ENCODE peak calls at places on chromosomes 12 and 14, in seven cellular contexts. One of them, this sample, is unnamed.

GRCh38 chr12:15662983-15663659 is 126.1 kb downstream of the EPS8 start:
- DNase-seq in stimulated activated CD8-positive, alpha-beta memory T cell treated with anti-CD3 and anti-CD28 coated beads, Interleukin-15, amount 100 ng/mL, for 48 hours: no peak
- DNase-seq in CD4-positive, CD25-positive, alpha-beta regulatory T cell: no peak
- DNase-seq in spleen: no peak
- DNase-seq in activated naive CD4-positive, alpha-beta T cell: no peak
- DNase-seq in central memory CD4-positive, alpha-beta T cell: no peak
- DNase-seq in GM13976: no peak
- DNase-seq in this sample: no peak

GRCh38 chr12:122106891-122107660 is 28.5 kb downstream of the MLXIP start:
- DNase-seq in stimulated activated CD8-positive, alpha-beta memory T cell treated with anti-CD3 and anti-CD28 coated beads, Interleukin-15, amount 100 ng/mL, for 48 hours: no peak
- DNase-seq in CD4-positive, CD25-positive, alpha-beta regulatory T cell: no peak
- DNase-seq in spleen: no peak
- DNase-seq in activated naive CD4-positive, alpha-beta T cell: no peak
- DNase-seq in central memory CD4-positive, alpha-beta T cell: no peak
- DNase-seq in GM13976: no peak
- DNase-seq in this sample: no peak

GRCh38 chr12:131782061-131782460 is 46.1 kb upstream of the MMP17 start:
- DNase-seq in stimulated activated CD8-positive, alpha-beta memory T cell treated with anti-CD3 and anti-CD28 coated beads, Interleukin-15, amount 100 ng/mL, for 48 hours: no peak
- DNase-seq in CD4-positive, CD25-positive, alpha-beta regulatory T cell: no peak
- DNase-seq in spleen: no peak
- DNase-seq in activated naive CD4-positive, alpha-beta T cell: no peak
- DNase-seq in central memory CD4-positive, alpha-beta T cell: no peak
- DNase-seq in GM13976: no peak
- DNase-seq in this sample: no peak

GRCh38 chr12:123115409-123116111 is 35.3 kb downstream of the PITPNM2 start:
- DNase-seq in stimulated activated CD8-positive, alpha-beta memory T cell treated with anti-CD3 and anti-CD28 coated beads, Interleukin-15, amount 100 ng/mL, for 48 hours: no peak
- DNase-seq in CD4-positive, CD25-positive, alpha-beta regulatory T cell: peak
- DNase-seq in spleen: no peak
- DNase-seq in activated naive CD4-positive, alpha-beta T cell: no peak
- DNase-seq in central memory CD4-positive, alpha-beta T cell: no peak
- DNase-seq in GM13976: no peak
- DNase-seq in this sample: peak

GRCh38 chr12:122726056-122726558 is 4.5 kb downstream of the HCAR1 start:
- DNase-seq in stimulated activated CD8-positive, alpha-beta memory T cell treated with anti-CD3 and anti-CD28 coated beads, Interleukin-15, amount 100 ng/mL, for 48 hours: no peak
- DNase-seq in CD4-positive, CD25-positive, alpha-beta regulatory T cell: no peak
- DNase-seq in spleen: no peak
- DNase-seq in activated naive CD4-positive, alpha-beta T cell: no peak
- DNase-seq in central memory CD4-positive, alpha-beta T cell: no peak
- DNase-seq in GM13976: no peak
- DNase-seq in this sample: no peak

GRCh38 chr14:64502476-64503183 is 1.0 kb downstream of the ZBTB25 start:
- DNase-seq in stimulated activated CD8-positive, alpha-beta memory T cell treated with anti-CD3 and anti-CD28 coated beads, Interleukin-15, amount 100 ng/mL, for 48 hours: no peak
- DNase-seq in CD4-positive, CD25-positive, alpha-beta regulatory T cell: no peak
- DNase-seq in spleen: peak
- DNase-seq in activated naive CD4-positive, alpha-beta T cell: no peak
- DNase-seq in central memory CD4-positive, alpha-beta T cell: peak
- DNase-seq in GM13976: no peak
- DNase-seq in this sample: no peak

GRCh38 chr14:86596024-86596423 is 1066.1 kb downstream of the FLRT2 start:
- DNase-seq in stimulated activated CD8-positive, alpha-beta memory T cell treated with anti-CD3 and anti-CD28 coated beads, Interleukin-15, amount 100 ng/mL, for 48 hours: no peak
- DNase-seq in CD4-positive, CD25-positive, alpha-beta regulatory T cell: no peak
- DNase-seq in spleen: no peak
- DNase-seq in activated naive CD4-positive, alpha-beta T cell: no peak
- DNase-seq in central memory CD4-positive, alpha-beta T cell: no peak
- DNase-seq in GM13976: no peak
- DNase-seq in this sample: peak

GRCh38 chr12:30622509-30622908 is 73.2 kb downstream of the IPO8 start:
- DNase-seq in stimulated activated CD8-positive, alpha-beta memory T cell treated with anti-CD3 and anti-CD28 coated beads, Interleukin-15, amount 100 ng/mL, for 48 hours: no peak
- DNase-seq in CD4-positive, CD25-positive, alpha-beta regulatory T cell: no peak
- DNase-seq in spleen: no peak
- DNase-seq in activated naive CD4-positive, alpha-beta T cell: no peak
- DNase-seq in central memory CD4-positive, alpha-beta T cell: no peak
- DNase-seq in GM13976: peak
- DNase-seq in this sample: peak

GRCh38 chr12:14313379-14313778 is 52.1 kb upstream of the ATF7IP start:
- DNase-seq in stimulated activated CD8-positive, alpha-beta memory T cell treated with anti-CD3 and anti-CD28 coated beads, Interleukin-15, amount 100 ng/mL, for 48 hours: no peak
- DNase-seq in CD4-positive, CD25-positive, alpha-beta regulatory T cell: no peak
- DNase-seq in spleen: no peak
- DNase-seq in activated naive CD4-positive, alpha-beta T cell: no peak
- DNase-seq in central memory CD4-positive, alpha-beta T cell: no peak
- DNase-seq in GM13976: no peak
- DNase-seq in this sample: no peak

GRCh38 chr12:47218191-47218654 is 138.5 kb upstream of the AMIGO2 start:
- DNase-seq in stimulated activated CD8-positive, alpha-beta memory T cell treated with anti-CD3 and anti-CD28 coated beads, Interleukin-15, amount 100 ng/mL, for 48 hours: no peak
- DNase-seq in CD4-positive, CD25-positive, alpha-beta regulatory T cell: no peak
- DNase-seq in spleen: no peak
- DNase-seq in activated naive CD4-positive, alpha-beta T cell: no peak
- DNase-seq in central memory CD4-positive, alpha-beta T cell: peak
- DNase-seq in GM13976: no peak
- DNase-seq in this sample: no peak

GRCh38 chr12:42145197-42145549 is 499 bp upstream of the GXYLT1 start:
- DNase-seq in stimulated activated CD8-positive, alpha-beta memory T cell treated with anti-CD3 and anti-CD28 coated beads, Interleukin-15, amount 100 ng/mL, for 48 hours: no peak
- DNase-seq in CD4-positive, CD25-positive, alpha-beta regulatory T cell: no peak
- DNase-seq in spleen: no peak
- DNase-seq in activated naive CD4-positive, alpha-beta T cell: no peak
- DNase-seq in central memory CD4-positive, alpha-beta T cell: no peak
- DNase-seq in GM13976: no peak
- DNase-seq in this sample: no peak

GRCh38 chr14:21965042-21965441 is 291.4 kb upstream of the OR4E1 start:
- DNase-seq in stimulated activated CD8-positive, alpha-beta memory T cell treated with anti-CD3 and anti-CD28 coated beads, Interleukin-15, amount 100 ng/mL, for 48 hours: peak
- DNase-seq in CD4-positive, CD25-positive, alpha-beta regulatory T cell: peak
- DNase-seq in spleen: no peak
- DNase-seq in activated naive CD4-positive, alpha-beta T cell: no peak
- DNase-seq in central memory CD4-positive, alpha-beta T cell: peak
- DNase-seq in GM13976: no peak
- DNase-seq in this sample: no peak

GRCh38 chr14:53942970-53943750 is 13.5 kb downstream of the BMP4 start:
- DNase-seq in stimulated activated CD8-positive, alpha-beta memory T cell treated with anti-CD3 and anti-CD28 coated beads, Interleukin-15, amount 100 ng/mL, for 48 hours: no peak
- DNase-seq in CD4-positive, CD25-positive, alpha-beta regulatory T cell: no peak
- DNase-seq in spleen: no peak
- DNase-seq in activated naive CD4-positive, alpha-beta T cell: no peak
- DNase-seq in central memory CD4-positive, alpha-beta T cell: no peak
- DNase-seq in GM13976: no peak
- DNase-seq in this sample: no peak

GRCh38 chr14:30559638-30560071 is 697 bp downstream of the G2E3 start:
- DNase-seq in stimulated activated CD8-positive, alpha-beta memory T cell treated with anti-CD3 and anti-CD28 coated beads, Interleukin-15, amount 100 ng/mL, for 48 hours: no peak
- DNase-seq in CD4-positive, CD25-positive, alpha-beta regulatory T cell: no peak
- DNase-seq in spleen: no peak
- DNase-seq in activated naive CD4-positive, alpha-beta T cell: no peak
- DNase-seq in central memory CD4-positive, alpha-beta T cell: no peak
- DNase-seq in GM13976: peak
- DNase-seq in this sample: no peak

GRCh38 chr12:111228916-111229666 is 139.8 kb downstream of the PHETA1 start:
- DNase-seq in stimulated activated CD8-positive, alpha-beta memory T cell treated with anti-CD3 and anti-CD28 coated beads, Interleukin-15, amount 100 ng/mL, for 48 hours: no peak
- DNase-seq in CD4-positive, CD25-positive, alpha-beta regulatory T cell: no peak
- DNase-seq in spleen: no peak
- DNase-seq in activated naive CD4-positive, alpha-beta T cell: no peak
- DNase-seq in central memory CD4-positive, alpha-beta T cell: no peak
- DNase-seq in GM13976: no peak
- DNase-seq in this sample: no peak

GRCh38 chr14:77240336-77240915 is 30.6 kb downstream of the NGB start:
- DNase-seq in stimulated activated CD8-positive, alpha-beta memory T cell treated with anti-CD3 and anti-CD28 coated beads, Interleukin-15, amount 100 ng/mL, for 48 hours: no peak
- DNase-seq in CD4-positive, CD25-positive, alpha-beta regulatory T cell: no peak
- DNase-seq in spleen: no peak
- DNase-seq in activated naive CD4-positive, alpha-beta T cell: no peak
- DNase-seq in central memory CD4-positive, alpha-beta T cell: no peak
- DNase-seq in GM13976: no peak
- DNase-seq in this sample: no peak

GRCh38 chr14:88562831-88563686 is at the start of gene ZC3H14:
- DNase-seq in stimulated activated CD8-positive, alpha-beta memory T cell treated with anti-CD3 and anti-CD28 coated beads, Interleukin-15, amount 100 ng/mL, for 48 hours: peak
- DNase-seq in CD4-positive, CD25-positive, alpha-beta regulatory T cell: peak
- DNase-seq in spleen: peak
- DNase-seq in activated naive CD4-positive, alpha-beta T cell: peak
- DNase-seq in central memory CD4-positive, alpha-beta T cell: peak
- DNase-seq in GM13976: peak
- DNase-seq in this sample: peak

GRCh38 chr14:36478782-36479181 is 41.2 kb downstream of the NKX2-1 start:
- DNase-seq in stimulated activated CD8-positive, alpha-beta memory T cell treated with anti-CD3 and anti-CD28 coated beads, Interleukin-15, amount 100 ng/mL, for 48 hours: no peak
- DNase-seq in CD4-positive, CD25-positive, alpha-beta regulatory T cell: no peak
- DNase-seq in spleen: no peak
- DNase-seq in activated naive CD4-positive, alpha-beta T cell: no peak
- DNase-seq in central memory CD4-positive, alpha-beta T cell: no peak
- DNase-seq in GM13976: no peak
- DNase-seq in this sample: no peak

GRCh38 chr12:41122894-41123293 is 65.2 kb upstream of the PDZRN4 start:
- DNase-seq in stimulated activated CD8-positive, alpha-beta memory T cell treated with anti-CD3 and anti-CD28 coated beads, Interleukin-15, amount 100 ng/mL, for 48 hours: no peak
- DNase-seq in CD4-positive, CD25-positive, alpha-beta regulatory T cell: no peak
- DNase-seq in spleen: no peak
- DNase-seq in activated naive CD4-positive, alpha-beta T cell: no peak
- DNase-seq in central memory CD4-positive, alpha-beta T cell: no peak
- DNase-seq in GM13976: no peak
- DNase-seq in this sample: no peak

GRCh38 chr14:97806871-97807270 is 1009.7 kb downstream of the VRK1 start:
- DNase-seq in stimulated activated CD8-positive, alpha-beta memory T cell treated with anti-CD3 and anti-CD28 coated beads, Interleukin-15, amount 100 ng/mL, for 48 hours: no peak
- DNase-seq in CD4-positive, CD25-positive, alpha-beta regulatory T cell: no peak
- DNase-seq in spleen: no peak
- DNase-seq in activated naive CD4-positive, alpha-beta T cell: no peak
- DNase-seq in central memory CD4-positive, alpha-beta T cell: no peak
- DNase-seq in GM13976: no peak
- DNase-seq in this sample: no peak

This sample was measured in GM13977.